ENCODE peak calls at places on chromosomes 7 and 10, in ten cellular contexts. T is psoas muscle; N is AG04449; C is endothelial cell; H is GM12865; R is nephron progenitor cell; S is cardiac fibroblast; K is activated CD8-positive, alpha-beta T cell treated with anti-CD3 and anti-CD28 coated beads for 36 hours; A is stomach; X is mucosa of descending colon. Y is an unnamed sample.

GRCh38 chr10:8614054-8614565 is 559.6 kb downstream of the GATA3 start:
- DNase-seq in H (no peak), A (no peak), N (no peak), S (no peak), X (no peak), K (no peak), C (no peak), T (no peak), R (no peak), Y (no peak)

GRCh38 chr10:69125554-69125953 is 1.6 kb downstream of the VPS26A start:
- DNase-seq in S (no peak), C (no peak), X (no peak), K (no peak), T (no peak), R (no peak), A (no peak), H (no peak), N (no peak), Y (no peak)

GRCh38 chr10:24723788-24724380 is at the start of gene ARHGAP21:
- DNase-seq in A (peak), N (no peak), X (peak), H (peak), R (no peak), S (peak), C (peak), K (peak), T (peak), Y (peak)

GRCh38 chr7:36723951-36724664 is at the start of gene AOAH:
- DNase-seq in C (no peak), H (peak), A (peak), R (no peak), T (peak), S (no peak), N (no peak), K (peak), X (peak), Y (peak)

GRCh38 chr10:23755557-23755956 is 316.7 kb downstream of the OTUD1 start:
- DNase-seq in X (no peak), K (no peak), R (no peak), S (no peak), N (no peak), H (no peak), T (no peak), A (no peak), C (no peak), Y (no peak)

GRCh38 chr7:128410092-128410665 is 397 bp upstream of the IMPDH1 start:
- DNase-seq in K (peak), A (peak), H (no peak), N (no peak), T (peak), S (peak), R (peak), C (peak), X (peak), Y (no peak)

GRCh38 chr10:99280472-99280871 is 44.8 kb upstream of the HPSE2 start:
- DNase-seq in N (no peak), S (no peak), X (no peak), H (peak), T (no peak), A (no peak), K (no peak), C (no peak), R (no peak), Y (no peak)

GRCh38 chr7:16606704-16607103 is 38.9 kb downstream of the ANKMY2 start:
- DNase-seq in C (no peak), R (no peak), X (no peak), S (no peak), A (no peak), T (no peak), K (no peak), N (no peak), H (peak), Y (no peak)

GRCh38 chr10:1047937-1048336 is 982 bp downstream of the IDI1 start:
- DNase-seq in C (peak), T (no peak), R (peak), X (peak), A (no peak), S (no peak), H (peak), N (no peak), K (peak), Y (no peak)

GRCh38 chr10:23351914-23352313 is 7.3 kb upstream of the C10orf67 start:
- DNase-seq in A (no peak), N (no peak), S (peak), H (no peak), T (no peak), C (no peak), X (no peak), R (no peak), K (no peak), Y (no peak)

GRCh38 chr7:100153713-100154519 is 4.6 kb downstream of the TRAPPC14 start:
- DNase-seq in A (no peak), R (no peak), C (no peak), T (no peak), N (no peak), S (no peak), K (no peak), H (no peak), X (peak), Y (no peak)
- TF ChIP-seq CTCF in A (no peak), R (no peak), C (no peak), T (no peak), N (no peak), S (no peak), K (no peak), H (no peak), X (no peak), Y (no peak)

DNA sequence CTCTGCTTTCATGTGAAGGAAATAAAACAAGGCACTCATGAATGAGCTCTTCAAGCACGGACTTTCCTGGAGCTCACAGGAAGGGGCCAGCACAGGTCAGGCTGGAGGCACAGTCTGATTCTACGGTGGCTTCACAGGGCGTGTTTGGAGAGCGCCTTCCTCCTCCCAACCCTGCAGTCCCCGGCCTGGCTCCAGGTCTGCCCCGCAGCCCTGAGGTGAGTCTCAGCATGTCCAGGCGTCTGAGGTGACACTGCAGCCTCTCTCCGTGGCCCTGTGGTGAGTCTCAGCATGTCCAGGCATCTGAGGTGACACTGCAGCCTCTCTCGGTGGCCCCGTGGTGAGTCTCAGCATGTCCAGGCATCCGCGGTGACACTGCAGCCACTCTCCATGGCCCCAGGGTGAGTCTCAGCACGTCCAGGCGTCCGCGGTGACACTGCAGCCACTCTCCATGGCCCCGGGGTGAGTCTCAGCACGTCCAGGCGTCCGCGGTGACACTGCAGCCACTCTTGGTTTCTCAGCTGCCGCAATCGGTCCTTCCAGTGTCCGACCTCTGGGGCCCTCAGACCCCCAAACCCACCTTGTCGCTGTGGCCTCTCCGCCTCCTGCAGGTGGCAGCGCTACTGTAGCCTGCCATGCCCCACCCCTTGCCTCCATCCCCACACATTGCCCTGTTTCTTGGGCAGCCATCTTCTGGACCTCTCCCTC is 381.7 kb downstream of the DNAJB6 start:
- DNase-seq in S (no peak), N (no peak), H (no peak), C (no peak), K (no peak), X (no peak), A (no peak), R (no peak), T (no peak), Y (no peak)
- TF ChIP-seq CTCF in S (no peak), N (no peak), H (no peak), C (no peak), K (no peak), X (no peak), A (no peak), R (no peak), T (no peak), Y (no peak)

GRCh38 chr10:15743443-15743842 is 23.7 kb upstream of the ITGA8 start:
- DNase-seq in K (no peak), N (no peak), S (no peak), R (no peak), A (no peak), T (no peak), H (no peak), X (no peak), C (no peak), Y (no peak)
- TF ChIP-seq CTCF in K (no peak), N (no peak), S (no peak), R (no peak), A (no peak), T (no peak), H (no peak), X (no peak), C (no peak), Y (no peak)

GRCh38 chr7:142476077-142476476 is 218.2 kb upstream of the PRSS58 start:
- DNase-seq in R (no peak), X (no peak), A (no peak), S (peak), C (no peak), T (no peak), H (no peak), N (no peak), K (no peak), Y (no peak)

GRCh38 chr7:142481548-142481947 is 223.7 kb upstream of the PRSS58 start:
- DNase-seq in S (peak), N (no peak), X (no peak), H (no peak), A (no peak), T (no peak), R (no peak), C (no peak), K (no peak), Y (no peak)

GRCh38 chr7:142482899-142483658 is 225.2 kb upstream of the PRSS58 start:
- DNase-seq in N (no peak), K (peak), A (peak), R (peak), C (peak), H (peak), X (peak), S (peak), T (peak), Y (peak)

GRCh38 chr7:142477079-142477651 is 219.3 kb upstream of the PRSS58 start:
- DNase-seq in X (no peak), C (no peak), S (peak), K (no peak), A (no peak), H (no peak), T (no peak), R (no peak), N (no peak), Y (no peak)

GRCh38 chr7:142478479-142479220 is 220.8 kb upstream of the PRSS58 start:
- DNase-seq in N (no peak), A (no peak), S (peak), C (peak), X (no peak), H (peak), T (no peak), R (no peak), K (peak), Y (peak)
- TF ChIP-seq CTCF in N (peak), A (no peak), S (peak), C (peak), X (peak), H (peak), T (peak), R (peak), K (peak), Y (peak)

GRCh38 chr10:60170250-60170649 is 219.4 kb downstream of the ANK3 start:
- DNase-seq in N (no peak), S (peak), K (no peak), A (no peak), X (no peak), R (no peak), T (no peak), C (no peak), H (peak), Y (no peak)
- TF ChIP-seq CTCF in N (no peak), S (no peak), K (no peak), A (no peak), X (no peak), R (no peak), T (no peak), C (no peak), H (no peak), Y (no peak)

GRCh38 chr7:81690688-81691087 is 79.2 kb downstream of the HGF start:
- DNase-seq in T (no peak), S (peak), X (no peak), C (no peak), K (no peak), A (no peak), N (no peak), R (no peak), H (no peak), Y (no peak)

GRCh38 chr7:81693080-81693479 is 76.8 kb downstream of the HGF start:
- DNase-seq in S (no peak), A (no peak), H (peak), X (no peak), C (no peak), K (no peak), T (no peak), R (no peak), N (no peak), Y (no peak)

GRCh38 chr7:81691199-81691821 is 78.5 kb downstream of the HGF start:
- DNase-seq in R (no peak), S (peak), X (no peak), H (no peak), K (no peak), N (no peak), C (no peak), T (no peak), A (no peak), Y (no peak)

GRCh38 chr7:81693894-81694293 is 76.0 kb downstream of the HGF start:
- DNase-seq in H (no peak), T (no peak), A (no peak), N (no peak), R (no peak), S (peak), K (no peak), X (no peak), C (no peak), Y (no peak)

DNA sequence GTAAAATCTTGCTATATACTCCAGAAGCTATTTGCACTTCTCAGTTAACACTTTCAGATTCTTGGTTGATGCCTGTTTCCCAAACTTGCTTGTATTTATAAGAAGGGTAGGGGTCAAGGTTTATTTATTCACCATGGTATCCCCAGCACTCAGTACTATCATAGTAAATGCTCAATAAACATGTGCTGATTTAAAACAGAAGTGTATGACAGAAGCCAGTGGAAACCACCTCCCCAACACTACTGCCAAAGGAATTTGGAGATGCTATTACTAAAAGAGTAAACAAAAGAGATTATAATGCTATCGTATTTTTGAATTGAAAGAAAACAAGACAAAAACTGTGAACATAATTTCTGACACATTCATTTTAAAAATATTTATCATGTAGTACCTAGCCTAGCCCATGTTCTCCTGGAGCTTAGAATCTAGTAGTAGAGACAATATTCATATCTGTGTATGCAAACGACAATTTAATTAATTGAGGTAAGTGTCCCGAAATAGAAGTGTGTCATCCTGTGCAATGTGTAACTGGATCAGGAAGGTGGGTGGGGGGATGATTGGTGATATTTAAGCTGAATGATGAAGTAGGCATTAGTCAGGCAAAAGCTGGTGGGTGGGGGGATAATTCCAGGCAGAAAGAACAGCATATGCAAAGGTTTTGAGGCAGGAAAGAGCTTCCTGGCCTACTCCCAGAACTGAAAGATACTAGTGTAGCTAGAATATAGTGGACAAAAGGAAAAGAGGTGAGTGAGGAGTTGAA is 77.5 kb downstream of the HGF start:
- DNase-seq in K (no peak), T (no peak), C (no peak), S (peak), A (no peak), N (no peak), X (no peak), H (no peak), R (no peak), Y (no peak)
- TF ChIP-seq CTCF in K (no peak), T (no peak), C (no peak), S (no peak), A (no peak), N (no peak), X (no peak), H (no peak), R (no peak), Y (no peak)

Y was measured in GM10248.